ENCODE peak calls at places on chromosomes 13 and 19, in five cellular contexts. B is breast epithelium; V is stimulated activated CD4-positive, alpha-beta T cell treated with anti-CD3 and anti-CD28 coated beads, Interleukin-15, amount 100 ng/mL, for 1 hour; A is RKO; E is cerebellar cortex. T is an unnamed sample.

GRCh38 chr13:24228852-24229458 is 68.4 kb downstream of the SPATA13 start:
- DNase-seq in B (no peak), V (no peak), A (peak; percentile 75), E (peak; percentile 73), T (peak; percentile 66)

GRCh38 chr13:59880468-59880867 is 283.3 kb downstream of the DIAPH3 start:
- DNase-seq in B (no peak), V (no peak), A (no peak), E (no peak), T (no peak)

GRCh38 chr19:50803633-50804419 is 13.6 kb downstream of the ACP4 start:
- DNase-seq in B (peak; percentile 20), V (peak; percentile 40), A (no peak), E (no peak), T (peak; percentile 39)

GRCh38 chr13:20609145-20609544 is 42.2 kb downstream of the IFT88 start:
- DNase-seq in B (no peak), V (no peak), A (no peak), E (no peak), T (peak; percentile 32)

GRCh38 chr13:86563308-86563707 is 764.1 kb upstream of the SLITRK6 start:
- DNase-seq in B (no peak), V (no peak), A (peak; percentile 42), E (no peak), T (peak; percentile 5)

GRCh38 chr19:18675779-18676178 is 7.7 kb upstream of the CRTC1 start:
- DNase-seq in B (no peak), V (no peak), A (no peak), E (peak; percentile 43), T (no peak)

GRCh38 chr19:2574971-2575630 is 99.2 kb downstream of the GADD45B start:
- DNase-seq in B (no peak), V (no peak), A (no peak), E (no peak), T (no peak)

GRCh38 chr19:49590971-49591730 is at the start of gene PRR12:
- DNase-seq in B (peak; percentile 49), V (peak; percentile 59), A (peak; percentile 75), E (peak; percentile 78), T (peak; percentile 90)

GRCh38 chr13:98384739-98385138 is 192.2 kb downstream of the STK24 start:
- DNase-seq in B (no peak), V (no peak), A (no peak), E (no peak), T (no peak)

GRCh38 chr13:51922771-51923480 is 61.2 kb downstream of the CCDC70 start:
- DNase-seq in B (no peak), V (no peak), A (no peak), E (no peak), T (no peak)

GRCh38 chr19:2089001-2089711 is 7.0 kb downstream of the MOB3A start:
- DNase-seq in B (peak; percentile 65), V (no peak), A (no peak), E (no peak), T (no peak)

GRCh38 chr19:1132625-1133383 is 29.0 kb downstream of the GPX4 start:
- DNase-seq in B (no peak), V (no peak), A (peak; percentile 51), E (no peak), T (no peak)